ENCODE peak calls at places on chromosomes 6 and 20, in nine cellular contexts. One of them, this sample, is unnamed. For H3K27me3, the result is how much of the 10 kb centered on the place peaks cover.

GRCh38 chr6:34146801-34147592 is 1.1 kb upstream of the GRM4 start:
- DNase-seq in upper lobe of right lung: peak
- DNase-seq in thyroid gland: no peak
- DNase-seq in left lung: no peak
- DNase-seq in mesendoderm: no peak
- DNase-seq in esophagus squamous epithelium: no peak
- DNase-seq in dorsolateral prefrontal cortex: peak
- DNase-seq in neural progenitor cell: no peak
- DNase-seq in H1: no peak
- DNase-seq in this sample: no peak

GRCh38 chr6:35294308-35294945 is 3.2 kb upstream of the DEF6 start:
- DNase-seq in upper lobe of right lung: no peak
- DNase-seq in thyroid gland: peak
- DNase-seq in left lung: no peak
- DNase-seq in mesendoderm: peak
- DNase-seq in esophagus squamous epithelium: no peak
- DNase-seq in dorsolateral prefrontal cortex: no peak
- DNase-seq in neural progenitor cell: peak
- DNase-seq in H1: no peak
- DNase-seq in this sample: no peak

GRCh38 chr6:157471077-157471686 is 90.2 kb downstream of the ZDHHC14 start:
- DNase-seq in upper lobe of right lung: peak
- DNase-seq in thyroid gland: no peak
- DNase-seq in left lung: no peak
- DNase-seq in mesendoderm: no peak
- DNase-seq in esophagus squamous epithelium: no peak
- DNase-seq in dorsolateral prefrontal cortex: no peak
- DNase-seq in neural progenitor cell: no peak
- DNase-seq in H1: no peak
- DNase-seq in this sample: no peak

GRCh38 chr20:53513489-53514298 is 79.9 kb downstream of the ZNF217 start:
- DNase-seq in upper lobe of right lung: no peak
- DNase-seq in thyroid gland: no peak
- DNase-seq in left lung: no peak
- DNase-seq in mesendoderm: no peak
- DNase-seq in esophagus squamous epithelium: no peak
- DNase-seq in dorsolateral prefrontal cortex: no peak
- DNase-seq in neural progenitor cell: peak
- DNase-seq in H1: no peak
- DNase-seq in this sample: no peak

GRCh38 chr20:62143118-62143975 is at the start of the genes PSMA7 and SS18L1:
- DNase-seq in upper lobe of right lung: peak
- DNase-seq in thyroid gland: peak
- DNase-seq in left lung: peak
- DNase-seq in mesendoderm: peak
- DNase-seq in esophagus squamous epithelium: no peak
- DNase-seq in dorsolateral prefrontal cortex: peak
- DNase-seq in neural progenitor cell: peak
- DNase-seq in H1: no peak
- DNase-seq in this sample: peak

GRCh38 chr20:64133951-64134407 is 26.6 kb upstream of the NPBWR2 start:
- DNase-seq in upper lobe of right lung: peak
- DNase-seq in thyroid gland: no peak
- DNase-seq in left lung: peak
- DNase-seq in mesendoderm: no peak
- DNase-seq in esophagus squamous epithelium: no peak
- DNase-seq in dorsolateral prefrontal cortex: peak
- DNase-seq in neural progenitor cell: peak
- DNase-seq in H1: no peak
- DNase-seq in this sample: no peak

GRCh38 chr6:32551410-32551809 is 21.3 kb upstream of the HLA-DRB5 start:
- DNase-seq in upper lobe of right lung: no peak
- DNase-seq in thyroid gland: no peak
- DNase-seq in left lung: no peak
- DNase-seq in mesendoderm: no peak
- DNase-seq in esophagus squamous epithelium: no peak
- DNase-seq in dorsolateral prefrontal cortex: no peak
- DNase-seq in neural progenitor cell: no peak
- DNase-seq in H1: no peak
- DNase-seq in this sample: no peak

GRCh38 chr20:37228656-37229055 is 33.0 kb downstream of the GHRH start:
- DNase-seq in upper lobe of right lung: no peak
- DNase-seq in thyroid gland: no peak
- DNase-seq in left lung: no peak
- DNase-seq in mesendoderm: no peak
- DNase-seq in esophagus squamous epithelium: no peak
- DNase-seq in dorsolateral prefrontal cortex: no peak
- DNase-seq in neural progenitor cell: no peak
- DNase-seq in H1: no peak
- DNase-seq in this sample: no peak

DNA sequence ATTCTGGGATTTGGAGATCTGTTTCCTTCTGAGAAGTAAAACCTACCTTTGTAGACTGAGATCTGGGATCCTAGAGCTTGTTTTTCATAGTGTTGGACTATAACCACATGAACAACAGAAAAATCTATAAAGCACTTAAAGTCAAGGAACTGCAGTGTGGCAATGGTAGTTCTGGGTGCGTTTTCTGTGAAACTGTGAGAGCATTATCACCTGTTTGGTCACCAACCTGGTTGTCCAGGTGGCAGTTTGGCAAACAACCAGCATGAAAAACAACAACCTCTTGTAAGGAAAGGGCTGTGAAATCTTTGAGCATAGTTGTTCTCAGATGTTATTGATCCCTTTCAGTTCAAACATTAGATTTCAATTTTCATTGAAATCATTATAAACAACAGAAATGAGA is 215.8 kb upstream of the CITED2 start:
- DNase-seq in upper lobe of right lung: no peak
- DNase-seq in thyroid gland: peak
- DNase-seq in left lung: no peak
- DNase-seq in mesendoderm: no peak
- DNase-seq in esophagus squamous epithelium: no peak
- DNase-seq in dorsolateral prefrontal cortex: no peak
- DNase-seq in neural progenitor cell: no peak
- DNase-seq in H1: no peak
- DNase-seq in this sample: no peak
- H3K27ac ChIP-seq in upper lobe of right lung: peak
- H3K27ac ChIP-seq in thyroid gland: peak
- H3K27ac ChIP-seq in left lung: no peak
- H3K27ac ChIP-seq in mesendoderm: no peak
- H3K27ac ChIP-seq in esophagus squamous epithelium: peak
- H3K27ac ChIP-seq in dorsolateral prefrontal cortex: no peak
- H3K27ac ChIP-seq in neural progenitor cell: no peak
- H3K27ac ChIP-seq in H1: no peak
- H3K27ac ChIP-seq in this sample: peak

GRCh38 chr20:40686893-40687292 is 2.1 kb downstream of the MAFB start:
- DNase-seq in upper lobe of right lung: no peak
- DNase-seq in thyroid gland: no peak
- DNase-seq in left lung: no peak
- DNase-seq in mesendoderm: no peak
- DNase-seq in esophagus squamous epithelium: no peak
- DNase-seq in dorsolateral prefrontal cortex: no peak
- DNase-seq in neural progenitor cell: peak
- DNase-seq in H1: no peak
- DNase-seq in this sample: no peak

GRCh38 chr20:40683894-40684268 is 5.2 kb downstream of the MAFB start:
- DNase-seq in upper lobe of right lung: no peak
- DNase-seq in thyroid gland: no peak
- DNase-seq in left lung: no peak
- DNase-seq in mesendoderm: no peak
- DNase-seq in esophagus squamous epithelium: no peak
- DNase-seq in dorsolateral prefrontal cortex: no peak
- DNase-seq in neural progenitor cell: no peak
- DNase-seq in H1: no peak
- DNase-seq in this sample: no peak

GRCh38 chr20:40683221-40683893 is 5.7 kb downstream of the MAFB start:
- DNase-seq in upper lobe of right lung: peak
- DNase-seq in thyroid gland: peak
- DNase-seq in left lung: no peak
- DNase-seq in mesendoderm: peak
- DNase-seq in esophagus squamous epithelium: no peak
- DNase-seq in dorsolateral prefrontal cortex: no peak
- DNase-seq in neural progenitor cell: peak
- DNase-seq in H1: no peak
- DNase-seq in this sample: no peak

GRCh38 chr20:40686434-40686882 is 2.6 kb downstream of the MAFB start:
- DNase-seq in upper lobe of right lung: no peak
- DNase-seq in thyroid gland: peak
- DNase-seq in left lung: no peak
- DNase-seq in mesendoderm: no peak
- DNase-seq in esophagus squamous epithelium: no peak
- DNase-seq in dorsolateral prefrontal cortex: no peak
- DNase-seq in neural progenitor cell: peak
- DNase-seq in H1: no peak
- DNase-seq in this sample: no peak

GRCh38 chr20:40685349-40685748 is 3.7 kb downstream of the MAFB start:
- DNase-seq in upper lobe of right lung: no peak
- DNase-seq in thyroid gland: no peak
- DNase-seq in left lung: no peak
- DNase-seq in mesendoderm: no peak
- DNase-seq in esophagus squamous epithelium: no peak
- DNase-seq in dorsolateral prefrontal cortex: no peak
- DNase-seq in neural progenitor cell: no peak
- DNase-seq in H1: no peak
- DNase-seq in this sample: no peak
- H3K27me3 ChIP-seq in upper lobe of right lung: under half
- H3K27me3 ChIP-seq in thyroid gland: under half
- H3K27me3 ChIP-seq in left lung: half or more
- H3K27me3 ChIP-seq in mesendoderm: half or more
- H3K27me3 ChIP-seq in esophagus squamous epithelium: under half
- H3K27me3 ChIP-seq in dorsolateral prefrontal cortex: under half
- H3K27me3 ChIP-seq in neural progenitor cell: half or more
- H3K27me3 ChIP-seq in H1: half or more
- H3K27me3 ChIP-seq in this sample: under half

GRCh38 chr20:45042978-45043377 is 57.9 kb downstream of the KCNS1 start:
- DNase-seq in upper lobe of right lung: no peak
- DNase-seq in thyroid gland: no peak
- DNase-seq in left lung: no peak
- DNase-seq in mesendoderm: no peak
- DNase-seq in esophagus squamous epithelium: no peak
- DNase-seq in dorsolateral prefrontal cortex: no peak
- DNase-seq in neural progenitor cell: no peak
- DNase-seq in H1: no peak
- DNase-seq in this sample: no peak

GRCh38 chr20:45044084-45044573 is 56.8 kb downstream of the KCNS1 start:
- DNase-seq in upper lobe of right lung: no peak
- DNase-seq in thyroid gland: peak
- DNase-seq in left lung: no peak
- DNase-seq in mesendoderm: peak
- DNase-seq in esophagus squamous epithelium: no peak
- DNase-seq in dorsolateral prefrontal cortex: no peak
- DNase-seq in neural progenitor cell: peak
- DNase-seq in H1: peak
- DNase-seq in this sample: no peak

GRCh38 chr20:45047581-45048119 is 53.3 kb downstream of the KCNS1 start:
- DNase-seq in upper lobe of right lung: no peak
- DNase-seq in thyroid gland: no peak
- DNase-seq in left lung: no peak
- DNase-seq in mesendoderm: no peak
- DNase-seq in esophagus squamous epithelium: no peak
- DNase-seq in dorsolateral prefrontal cortex: no peak
- DNase-seq in neural progenitor cell: no peak
- DNase-seq in H1: no peak
- DNase-seq in this sample: no peak

GRCh38 chr20:45041464-45042337 is 59.2 kb downstream of the KCNS1 start:
- DNase-seq in upper lobe of right lung: no peak
- DNase-seq in thyroid gland: no peak
- DNase-seq in left lung: no peak
- DNase-seq in mesendoderm: peak
- DNase-seq in esophagus squamous epithelium: no peak
- DNase-seq in dorsolateral prefrontal cortex: no peak
- DNase-seq in neural progenitor cell: no peak
- DNase-seq in H1: no peak
- DNase-seq in this sample: no peak

GRCh38 chr20:45044601-45045000 is 56.3 kb downstream of the KCNS1 start:
- DNase-seq in upper lobe of right lung: no peak
- DNase-seq in thyroid gland: no peak
- DNase-seq in left lung: no peak
- DNase-seq in mesendoderm: no peak
- DNase-seq in esophagus squamous epithelium: no peak
- DNase-seq in dorsolateral prefrontal cortex: no peak
- DNase-seq in neural progenitor cell: no peak
- DNase-seq in H1: no peak
- DNase-seq in this sample: no peak
- H3K27ac ChIP-seq in upper lobe of right lung: no peak
- H3K27ac ChIP-seq in thyroid gland: no peak
- H3K27ac ChIP-seq in left lung: no peak
- H3K27ac ChIP-seq in mesendoderm: no peak
- H3K27ac ChIP-seq in esophagus squamous epithelium: no peak
- H3K27ac ChIP-seq in dorsolateral prefrontal cortex: peak
- H3K27ac ChIP-seq in neural progenitor cell: no peak
- H3K27ac ChIP-seq in H1: no peak
- H3K27ac ChIP-seq in this sample: no peak

GRCh38 chr6:30150671-30151395 is 10.2 kb downstream of the TRIM10 start:
- DNase-seq in upper lobe of right lung: no peak
- DNase-seq in thyroid gland: no peak
- DNase-seq in left lung: no peak
- DNase-seq in mesendoderm: no peak
- DNase-seq in esophagus squamous epithelium: no peak
- DNase-seq in dorsolateral prefrontal cortex: no peak
- DNase-seq in neural progenitor cell: no peak
- DNase-seq in H1: no peak
- DNase-seq in this sample: no peak

GRCh38 chr6:30152910-30153309 is 8.1 kb downstream of the TRIM10 start:
- DNase-seq in upper lobe of right lung: no peak
- DNase-seq in thyroid gland: no peak
- DNase-seq in left lung: no peak
- DNase-seq in mesendoderm: no peak
- DNase-seq in esophagus squamous epithelium: no peak
- DNase-seq in dorsolateral prefrontal cortex: no peak
- DNase-seq in neural progenitor cell: no peak
- DNase-seq in H1: no peak
- DNase-seq in this sample: no peak

GRCh38 chr6:30154061-30154460 is 7.0 kb downstream of the TRIM10 start:
- DNase-seq in upper lobe of right lung: no peak
- DNase-seq in thyroid gland: no peak
- DNase-seq in left lung: no peak
- DNase-seq in mesendoderm: no peak
- DNase-seq in esophagus squamous epithelium: no peak
- DNase-seq in dorsolateral prefrontal cortex: no peak
- DNase-seq in neural progenitor cell: no peak
- DNase-seq in H1: no peak
- DNase-seq in this sample: no peak

GRCh38 chr6:30151580-30151979 is 9.4 kb downstream of the TRIM10 start:
- DNase-seq in upper lobe of right lung: no peak
- DNase-seq in thyroid gland: no peak
- DNase-seq in left lung: no peak
- DNase-seq in mesendoderm: no peak
- DNase-seq in esophagus squamous epithelium: no peak
- DNase-seq in dorsolateral prefrontal cortex: no peak
- DNase-seq in neural progenitor cell: no peak
- DNase-seq in H1: no peak
- DNase-seq in this sample: no peak

DNA sequence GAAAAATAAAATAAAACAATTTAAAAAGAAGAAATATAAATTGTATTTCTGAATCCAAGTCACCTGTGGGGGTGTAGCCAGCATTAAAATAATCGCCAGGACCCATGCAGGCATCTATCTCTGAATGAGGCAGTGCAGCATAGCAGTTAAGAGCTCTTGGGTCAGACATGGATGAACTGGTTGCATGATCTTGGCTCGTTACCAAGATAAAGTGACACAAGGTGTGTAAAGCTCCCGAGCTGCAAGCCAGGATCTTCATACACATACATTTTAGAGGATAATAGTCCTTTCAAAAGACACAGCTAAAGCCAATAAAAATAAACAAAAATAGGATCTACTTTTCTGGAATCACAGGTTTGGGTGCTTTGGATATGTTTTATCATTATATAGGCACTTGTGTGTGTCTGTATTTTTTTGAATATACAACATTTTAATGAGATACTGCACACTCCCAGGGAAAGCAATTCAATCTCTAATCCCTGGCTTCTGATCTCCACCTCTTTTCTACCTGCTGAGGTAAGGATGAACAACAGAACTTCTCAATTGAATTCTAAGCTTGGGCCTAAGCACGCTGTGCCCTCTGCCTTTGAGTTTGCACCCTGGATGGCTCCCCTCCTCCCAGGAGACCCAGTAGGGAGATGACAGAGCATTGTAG is 8.9 kb downstream of the TRIM10 start:
- DNase-seq in upper lobe of right lung: no peak
- DNase-seq in thyroid gland: peak
- DNase-seq in left lung: no peak
- DNase-seq in mesendoderm: no peak
- DNase-seq in esophagus squamous epithelium: no peak
- DNase-seq in dorsolateral prefrontal cortex: no peak
- DNase-seq in neural progenitor cell: no peak
- DNase-seq in H1: no peak
- DNase-seq in this sample: no peak
- H3K27me3 ChIP-seq in upper lobe of right lung: under half
- H3K27me3 ChIP-seq in thyroid gland: under half
- H3K27me3 ChIP-seq in left lung: under half
- H3K27me3 ChIP-seq in mesendoderm: under half
- H3K27me3 ChIP-seq in esophagus squamous epithelium: under half
- H3K27me3 ChIP-seq in dorsolateral prefrontal cortex: under half
- H3K27me3 ChIP-seq in neural progenitor cell: under half
- H3K27me3 ChIP-seq in H1: under half
- H3K27me3 ChIP-seq in this sample: under half

This sample was measured in breast epithelium.